ENCODE peak calls at places on chromosome X, in seven cellular contexts. J, Y, K, G, U, O and A are unnamed samples.

GRCh38 chrX:115393271-115393670 is 103.8 kb downstream of the LUZP4 start:
- DNase-seq in O (peak), U (peak), G (peak), K (no peak), J (no peak), Y (no peak), A (peak)

GRCh38 chrX:66408507-66408906 is 230.4 kb downstream of the EDA2R start:
- DNase-seq in O (no peak), U (peak), G (no peak), Y (no peak), J (no peak), K (no peak), A (no peak)

GRCh38 chrX:19824603-19825002 is 62.8 kb downstream of the SH3KBP1 start:
- DNase-seq in J (no peak), U (no peak), O (peak), K (peak), Y (no peak), G (peak), A (peak)

GRCh38 chrX:110418857-110419249 is 60.2 kb downstream of the RTL9 start:
- DNase-seq in U (no peak), O (no peak), K (no peak), G (peak), J (no peak), Y (no peak), A (peak)

GRCh38 chrX:132373610-132374009 is 115.2 kb downstream of the MBNL3 start:
- DNase-seq in O (no peak), J (no peak), K (no peak), Y (no peak), U (no peak), G (no peak), A (no peak)

GRCh38 chrX:20515841-20516461 is 249.2 kb upstream of the RPS6KA3 start:
- DNase-seq in K (peak), J (no peak), G (peak), O (peak), U (peak), Y (no peak), A (peak)

GRCh38 chrX:148600581-148600980 is 100.2 kb downstream of the AFF2 start:
- DNase-seq in U (no peak), J (no peak), O (no peak), Y (no peak), K (no peak), G (no peak), A (no peak)

GRCh38 chrX:10634681-10635161 is 14.3 kb upstream of the MID1 start:
- DNase-seq in U (peak), K (no peak), G (peak), Y (peak), J (no peak), O (peak), A (peak)

GRCh38 chrX:103464774-103465117 is 54.5 kb downstream of the RAB40A start:
- DNase-seq in U (peak), G (peak), J (peak), Y (no peak), O (peak), K (peak), A (peak)

GRCh38 chrX:7586126-7586525 is 256.8 kb upstream of the VCX start:
- DNase-seq in J (no peak), K (no peak), Y (peak), G (peak), O (peak), U (peak), A (no peak)

GRCh38 chrX:144293229-144293628 is 409.4 kb downstream of the UBE2NL start:
- DNase-seq in U (peak), G (no peak), J (no peak), K (no peak), O (no peak), Y (no peak), A (peak)

GRCh38 chrX:30373951-30374350 is 64.8 kb upstream of the NR0B1 start:
- DNase-seq in U (no peak), G (no peak), Y (no peak), O (no peak), J (no peak), K (no peak), A (peak)

GRCh38 chrX:104309169-104309568 is 54.4 kb upstream of the ESX1 start:
- DNase-seq in K (no peak), J (no peak), Y (no peak), G (no peak), U (no peak), O (no peak), A (no peak)

GRCh38 chrX:94065091-94065490 is 391.1 kb downstream of the FAM133A start:
- DNase-seq in O (no peak), Y (no peak), G (no peak), U (no peak), J (no peak), K (no peak), A (no peak)

GRCh38 chrX:68432648-68433047 is 647 bp downstream of the OPHN1 start:
- DNase-seq in O (peak), Y (peak), G (peak), K (no peak), J (no peak), U (no peak), A (peak)

GRCh38 chrX:39017062-39017461 is 215.8 kb downstream of the MID1IP1 start:
- DNase-seq in O (no peak), J (no peak), G (no peak), K (no peak), Y (no peak), U (no peak), A (no peak)

GRCh38 chrX:150041208-150041607 is 102.9 kb upstream of the EOLA2 start:
- DNase-seq in Y (no peak), G (no peak), U (no peak), O (no peak), K (no peak), J (no peak), A (no peak)

GRCh38 chrX:97446298-97446882 is 562.7 kb downstream of the RPA4 start:
- DNase-seq in Y (no peak), J (no peak), O (no peak), U (no peak), K (no peak), G (no peak), A (peak)

GRCh38 chrX:49309401-49309981 is 6.0 kb downstream of the GAGE10 start:
- DNase-seq in G (peak), O (no peak), J (no peak), K (peak), U (peak), Y (no peak), A (peak)

GRCh38 chrX:106437407-106437806 is 174.4 kb upstream of the RADX start:
- DNase-seq in J (no peak), K (no peak), U (no peak), G (no peak), Y (no peak), O (no peak), A (no peak)